ENCODE peak calls at places on chromosomes 4 and X, in six cellular contexts. X is HCT116, E is K562, K is HepG2, Y is H1, Z is GM12878. M is an unnamed sample. For H3K4me1, the result is how much of the 10 kb centered on the place peaks cover.

GRCh38 chr4:78517050-78517652 is 34.4 kb upstream of the ANXA3 start:
- DNase-seq in X (no peak), E (peak), K (peak), Y (no peak), Z (no peak), M (no peak)

GRCh38 chr4:10180927-10181744 is 64.5 kb upstream of the WDR1 start:
- DNase-seq in X (no peak), E (peak), K (no peak), Y (no peak), Z (no peak), M (no peak)

GRCh38 chrX:149962010-149962409 is 23.7 kb upstream of the EOLA2 start:
- DNase-seq in X (no peak), E (no peak), K (no peak), Y (no peak), Z (no peak), M (no peak)

GRCh38 chr4:108171541-108172230 is 3.0 kb upstream of the LEF1 start:
- DNase-seq in X (no peak), E (no peak), K (no peak), Y (peak), Z (no peak), M (no peak)

GRCh38 chr4:76562161-76562560 is 127.1 kb downstream of the SHROOM3 start:
- DNase-seq in X (no peak), E (no peak), K (no peak), Y (no peak), Z (no peak), M (no peak)

GRCh38 chrX:109600114-109600710 is 24.8 kb downstream of the KCNE5 start:
- DNase-seq in X (no peak), E (no peak), K (no peak), Y (peak), Z (no peak), M (no peak)

GRCh38 chrX:129726307-129727111 is 12.3 kb upstream of the XPNPEP2 start:
- DNase-seq in X (peak), E (peak), K (peak), Y (peak), Z (no peak), M (peak)

GRCh38 chrX:19040373-19040772 is 56.5 kb upstream of the PHKA2 start:
- DNase-seq in X (peak), E (no peak), K (no peak), Y (no peak), Z (no peak), M (no peak)

GRCh38 chr4:14837860-14838259 is 164.4 kb upstream of the CPEB2 start:
- DNase-seq in X (no peak), E (peak), K (no peak), Y (no peak), Z (no peak), M (no peak)

GRCh38 chr4:153476829-153477574 is 10.8 kb downstream of the TMEM131L start:
- DNase-seq in X (no peak), E (no peak), K (no peak), Y (no peak), Z (no peak), M (no peak)

GRCh38 chrX:3990569-3990968 is 277.1 kb upstream of the PRKX start:
- DNase-seq in X (no peak), E (no peak), K (no peak), Y (no peak), Z (no peak), M (no peak)

GRCh38 chr4:12993923-12994322 is 490.2 kb downstream of the RAB28 start:
- DNase-seq in X (no peak), E (no peak), K (no peak), Y (no peak), Z (no peak), M (peak)

GRCh38 chrX:136778914-136779313 is 1.8 kb downstream of the ARHGEF6 start:
- DNase-seq in X (no peak), E (no peak), K (no peak), Y (no peak), Z (no peak), M (no peak)
- H3K4me1 ChIP-seq in X (under half), E (under half), K (under half), Y (under half), Z (under half), M (under half)

DNA sequence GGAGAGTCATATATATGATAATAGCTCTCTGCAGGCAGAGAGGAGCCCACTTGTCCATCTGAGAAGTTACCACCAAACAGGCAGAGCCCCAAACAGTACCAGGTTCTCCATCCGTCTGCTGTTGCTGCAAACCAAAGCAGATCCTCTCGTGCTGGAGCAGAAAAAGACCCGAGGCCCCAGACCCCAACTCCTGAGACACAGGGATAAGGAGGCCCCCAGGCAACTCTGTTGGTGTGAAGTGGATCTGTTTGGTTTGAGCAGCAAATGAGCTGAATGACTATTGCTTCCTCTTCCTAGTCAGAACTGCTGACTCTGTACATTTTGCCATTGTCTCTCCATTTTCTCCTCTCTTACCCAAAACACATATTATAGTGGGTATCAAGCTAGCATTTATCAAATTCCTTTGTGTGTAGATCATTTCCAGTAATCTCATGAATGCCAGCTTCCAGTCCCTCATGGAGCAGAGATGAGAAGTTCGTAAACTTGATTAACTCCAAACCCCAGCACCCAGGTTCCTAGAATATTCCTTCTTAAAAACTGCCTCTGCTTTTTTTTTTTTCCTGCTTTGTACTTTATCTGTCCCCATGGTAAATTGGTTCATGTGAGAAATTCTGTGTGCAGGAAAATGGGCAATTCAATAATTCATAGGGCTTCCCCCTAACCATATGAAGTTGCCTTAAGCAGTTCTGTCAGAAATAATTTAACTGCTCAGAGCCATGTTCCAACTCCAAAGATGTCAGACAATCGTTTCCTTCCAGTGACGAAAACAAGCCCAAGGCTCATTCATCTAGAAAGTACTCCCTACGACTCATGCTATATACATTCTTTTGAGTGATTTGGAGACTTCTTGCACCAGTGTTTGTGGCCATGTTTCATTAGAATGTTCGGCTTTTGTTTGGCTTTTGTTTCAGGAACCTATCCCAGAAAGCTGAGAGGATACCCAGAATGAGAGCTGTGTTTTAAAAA is 98.6 kb upstream of the ATXN3L start:
- DNase-seq in X (no peak), E (no peak), K (no peak), Y (no peak), Z (no peak), M (no peak)
- TF ChIP-seq ZNF274 in X (no peak), E (no peak), K (no peak), Y (no peak), Z (no peak), M (no peak)

GRCh38 chr4:169975131-169975836 is 50.9 kb downstream of the MFAP3L start:
- DNase-seq in X (no peak), E (no peak), K (no peak), Y (no peak), Z (no peak), M (no peak)

GRCh38 chr4:169976951-169977350 is 49.2 kb downstream of the MFAP3L start:
- DNase-seq in X (no peak), E (no peak), K (no peak), Y (no peak), Z (no peak), M (peak)

GRCh38 chr4:169971456-169972015 is 54.7 kb downstream of the MFAP3L start:
- DNase-seq in X (no peak), E (no peak), K (no peak), Y (no peak), Z (no peak), M (no peak)

GRCh38 chr4:169975837-169976796 is 50.1 kb downstream of the MFAP3L start:
- DNase-seq in X (no peak), E (no peak), K (peak), Y (no peak), Z (no peak), M (no peak)
- H3K4me1 ChIP-seq in X (under half), E (under half), K (under half), Y (under half), Z (under half), M (under half)

GRCh38 chrX:115549008-115549407 is 12.0 kb upstream of the PLS3 start:
- DNase-seq in X (no peak), E (no peak), K (no peak), Y (no peak), Z (no peak), M (no peak)

GRCh38 chrX:115553171-115553570 is 7.8 kb upstream of the PLS3 start:
- DNase-seq in X (no peak), E (no peak), K (no peak), Y (no peak), Z (no peak), M (no peak)

GRCh38 chrX:115547448-115547847 is 13.5 kb upstream of the PLS3 start:
- DNase-seq in X (no peak), E (no peak), K (peak), Y (no peak), Z (no peak), M (no peak)
- TF ChIP-seq ZNF274 in X (no peak), E (no peak), K (no peak), Y (no peak), Z (no peak), M (no peak)

GRCh38 chr4:47528651-47529050 is 43.6 kb downstream of the ATP10D start:
- DNase-seq in X (no peak), E (no peak), K (no peak), Y (no peak), Z (no peak), M (no peak)
- H3K4me1 ChIP-seq in X (under half), E (under half), K (under half), Y (under half), Z (under half), M (under half)

M was measured in NT2/D1.